ENCODE peak calls at places on chromosomes 7 and 10, in five cellular contexts. U is fibroblast of the aortic adventitia; V is SK-N-DZ; A is nephron progenitor cell; R is CD8-positive, alpha-beta memory T cell. Z is an unnamed sample.

GRCh38 chr7:128929201-128929808 is 8.4 kb upstream of the IRF5 start:
- DNase-seq in A (no peak), U (no peak), R (no peak), V (no peak), Z (no peak)

GRCh38 chr10:132575320-132576201 is 38.0 kb downstream of the INPP5A start:
- DNase-seq in R (no peak), U (peak; percentile 91), V (peak; percentile 17), A (no peak), Z (no peak)

GRCh38 chr7:99229234-99229633 is 21.3 kb upstream of the KPNA7 start:
- DNase-seq in R (no peak), V (no peak), A (no peak), U (no peak), Z (no peak)

GRCh38 chr10:26486985-26487850 is 49.1 kb downstream of the APBB1IP start:
- DNase-seq in R (peak; percentile 61), V (no peak), U (peak; percentile 99), A (no peak), Z (no peak)

GRCh38 chr7:716212-716611 is 10.3 kb upstream of the DNAAF5 start:
- DNase-seq in A (no peak), V (no peak), U (no peak), R (no peak), Z (no peak)

GRCh38 chr10:27998178-27998953 is 513 bp downstream of the ODAD2 start:
- DNase-seq in R (peak; percentile 19), A (peak; percentile 65), U (peak; percentile 3), V (no peak), Z (no peak)

GRCh38 chr7:83850941-83851340 is 202.0 kb upstream of the SEMA3E start:
- DNase-seq in R (no peak), A (no peak), U (no peak), V (no peak), Z (no peak)

GRCh38 chr10:93722550-93722949 is 20.2 kb upstream of the FRA10AC1 start:
- DNase-seq in R (no peak), U (no peak), A (no peak), V (no peak), Z (no peak)

GRCh38 chr7:153440781-153441180 is 611.4 kb upstream of the DPP6 start:
- DNase-seq in R (no peak), U (no peak), V (no peak), A (no peak), Z (no peak)

GRCh38 chr10:20949967-20950366 is 52.9 kb upstream of the NEBL start:
- DNase-seq in R (no peak), A (no peak), U (no peak), V (no peak), Z (no peak)

GRCh38 chr10:130037169-130037661 is 73.1 kb upstream of the EBF3 start:
- DNase-seq in V (no peak), U (no peak), A (no peak), R (no peak), Z (no peak)

GRCh38 chr7:111266613-111267012 is 175.7 kb downstream of the LRRN3 start:
- DNase-seq in V (no peak), U (peak; percentile 59), A (no peak), R (no peak), Z (no peak)

GRCh38 chr7:130921391-130922180 is 187.6 kb upstream of the KLF14 start:
- DNase-seq in V (peak; percentile 38), R (no peak), A (peak; percentile 59), U (peak; percentile 98), Z (no peak)

GRCh38 chr7:40763319-40764287 is 628.8 kb downstream of the SUGCT start:
- DNase-seq in V (no peak), R (no peak), A (no peak), U (peak; percentile 55), Z (no peak)

GRCh38 chr10:26479766-26480492 is 41.8 kb downstream of the APBB1IP start:
- DNase-seq in A (no peak), R (peak; percentile 43), V (no peak), U (no peak), Z (no peak)

GRCh38 chr7:30029696-30030095 is 1.5 kb downstream of the PLEKHA8 start:
- DNase-seq in R (no peak), U (no peak), A (no peak), V (no peak), Z (no peak)

GRCh38 chr7:84950836-84951235 is 236.0 kb downstream of the SEMA3D start:
- DNase-seq in V (no peak), A (no peak), R (no peak), U (peak; percentile 25), Z (no peak)

GRCh38 chr10:119250641-119251314 is 43.4 kb downstream of the GRK5 start:
- DNase-seq in U (peak; percentile 91), A (no peak), R (no peak), V (no peak), Z (no peak)

GRCh38 chr10:77516575-77516974 is 121.0 kb downstream of the KCNMA1 start:
- DNase-seq in U (no peak), A (no peak), R (no peak), V (no peak), Z (no peak)

GRCh38 chr10:78980354-78980753 is 88.4 kb upstream of the ZMIZ1 start:
- DNase-seq in A (no peak), U (peak; percentile 32), V (peak; percentile 92), R (no peak), Z (no peak)

GRCh38 chr7:133853706-133854276 is 273.3 kb upstream of the LRGUK start:
- DNase-seq in U (peak; percentile 76), A (peak; percentile 20), V (peak; percentile 37), R (no peak), Z (no peak)

GRCh38 chr7:40324889-40325288 is 190.1 kb downstream of the SUGCT start:
- DNase-seq in U (peak; percentile 81), A (no peak), R (no peak), V (no peak), Z (no peak)

GRCh38 chr10:27433976-27434375 is 70.1 kb upstream of the RAB18 start:
- DNase-seq in U (no peak), V (no peak), R (no peak), A (no peak), Z (no peak)

GRCh38 chr7:19713676-19714075 is 4.8 kb upstream of the POLR1F start:
- DNase-seq in V (peak; percentile 55), R (peak; percentile 32), U (peak; percentile 73), A (peak; percentile 34), Z (no peak)

GRCh38 chr7:16420649-16421332 is 547 bp downstream of the CRPPA start:
- DNase-seq in U (peak; percentile 89), R (peak; percentile 87), V (peak; percentile 92), A (peak; percentile 71), Z (peak; percentile 63)

GRCh38 chr10:90969947-90970673 is 49.2 kb upstream of the ANKRD1 start:
- DNase-seq in U (peak; percentile 68), A (no peak), V (no peak), R (no peak), Z (no peak)

GRCh38 chr10:98257198-98257597 is 10.8 kb downstream of the LOXL4 start:
- DNase-seq in R (no peak), A (no peak), V (no peak), U (no peak), Z (no peak)

GRCh38 chr7:23012797-23013714 is 874 bp downstream of the HYCC1 start:
- DNase-seq in U (peak; percentile 22), R (no peak), A (peak; percentile 73), V (peak; percentile 34), Z (peak; percentile 33)

GRCh38 chr7:65953321-65953720 is 28.7 kb downstream of the GUSB start:
- DNase-seq in V (no peak), U (no peak), A (no peak), R (no peak), Z (no peak)

Z was measured in NK-92 treated with Interleukin-12 subunit alpha and Interleukin-12 subunit beta, amount 100 ng/mL, for 24 hours.